ENCODE peak calls at places on chromosomes 6 and 20, in nine cellular contexts. P is NCI-H1436; B is NCI-H524; R is aorta; J is caudate nucleus; A is GF-D8; F is Right ventricle myocardium inferior; D is stomach; T is activated CD4-positive, CD25-positive, alpha-beta regulatory T cell treated with anti-CD3 and anti-CD28 coated beads, Interleukin-2, amount 50 U/mL, for 72 hours. M is an unnamed sample.

GRCh38 chr20:21322921-21323321 is 19.8 kb downstream of the XRN2 start:
- DNase-seq in P (no peak), B (no peak), R (no peak), J (no peak), A (no peak), F (no peak), D (no peak), T (no peak), M (no peak)

GRCh38 chr6:5904527-5904926 is 102.2 kb downstream of the NRN1 start:
- DNase-seq in P (no peak), B (no peak), R (no peak), J (no peak), A (no peak), F (no peak), D (no peak), T (no peak), M (no peak)

GRCh38 chr6:38684244-38684643 is 18.7 kb downstream of the GLO1 start:
- DNase-seq in P (no peak), B (no peak), R (no peak), J (no peak), A (no peak), F (no peak), D (no peak), T (no peak), M (no peak)

GRCh38 chr20:2652724-2653510 is 485 bp downstream of the NOP56 start:
- DNase-seq in P (peak; percentile 10), B (peak; percentile 23), R (no peak), J (peak; percentile 43), A (no peak), F (peak; percentile 73), D (no peak), T (no peak), M (no peak)

GRCh38 chr6:54060286-54060685 is 51.0 kb upstream of the MLIP start:
- DNase-seq in P (no peak), B (no peak), R (no peak), J (no peak), A (no peak), F (no peak), D (no peak), T (no peak), M (no peak)

GRCh38 chr20:33796907-33797544 is 14.1 kb upstream of the CHMP4B start:
- DNase-seq in P (no peak), B (no peak), R (no peak), J (no peak), A (no peak), F (no peak), D (no peak), T (no peak), M (no peak)

GRCh38 chr6:29892696-29893095 is 49.6 kb upstream of the HLA-A start:
- DNase-seq in P (no peak), B (no peak), R (no peak), J (no peak), A (no peak), F (no peak), D (no peak), T (no peak), M (no peak)

GRCh38 chr6:16322666-16323312 is 84.4 kb downstream of the GMPR start:
- DNase-seq in P (peak; percentile 87), B (peak; percentile 74), R (no peak), J (peak; percentile 60), A (no peak), F (no peak), D (peak; percentile 49), T (peak; percentile 57), M (no peak)

GRCh38 chr20:61812771-61813485 is 252.8 kb downstream of the TAF4 start:
- DNase-seq in P (no peak), B (no peak), R (no peak), J (no peak), A (no peak), F (no peak), D (no peak), T (no peak), M (no peak)

GRCh38 chr6:128655978-128656498 is 135.6 kb upstream of the PTPRK start:
- DNase-seq in P (no peak), B (peak; percentile 64), R (no peak), J (no peak), A (no peak), F (no peak), D (no peak), T (no peak), M (no peak)

GRCh38 chr6:17015551-17016381 is 86.1 kb upstream of the STMND1 start:
- DNase-seq in P (no peak), B (no peak), R (peak; percentile 81), J (no peak), A (no peak), F (peak; percentile 63), D (no peak), T (no peak), M (no peak)

GRCh38 chr6:71459162-71459561 is 170.6 kb downstream of the OGFRL1 start:
- DNase-seq in P (no peak), B (no peak), R (no peak), J (no peak), A (no peak), F (no peak), D (no peak), T (no peak), M (peak; percentile 50)

GRCh38 chr6:151452750-151453427 is 963 bp upstream of the RMND1 start:
- DNase-seq in P (no peak), B (no peak), R (no peak), J (no peak), A (no peak), F (no peak), D (peak; percentile 40), T (no peak), M (no peak)

GRCh38 chr6:149015877-149016525 is 269.2 kb downstream of the UST start:
- DNase-seq in P (no peak), B (no peak), R (no peak), J (no peak), A (no peak), F (no peak), D (no peak), T (no peak), M (no peak)